ENCODE peak calls at places on chromosomes 7 and 10, in eight cellular contexts. One of them, this sample, is unnamed.

GRCh38 chr7:140689199-140690152 is 7.0 kb upstream of the NDUFB2 start:
- DNase-seq in ovary: no peak
- DNase-seq in transverse colon: no peak
- DNase-seq in lower lobe of right lung: no peak
- DNase-seq in naive thymus-derived CD4-positive, alpha-beta T cell: no peak
- DNase-seq in A549: no peak
- DNase-seq in neuronal stem cell: no peak
- DNase-seq in heart left ventricle: no peak
- DNase-seq in this sample: no peak

GRCh38 chr10:103492655-103493261 is 747 bp upstream of the NEURL1 start:
- DNase-seq in lower lobe of right lung: no peak
- DNase-seq in naive thymus-derived CD4-positive, alpha-beta T cell: no peak
- DNase-seq in neuronal stem cell: no peak
- DNase-seq in A549: no peak
- DNase-seq in ovary: no peak
- DNase-seq in transverse colon: no peak
- DNase-seq in heart left ventricle: no peak
- DNase-seq in this sample: no peak

GRCh38 chr10:36256905-36257304 is 614.8 kb upstream of the FZD8 start:
- DNase-seq in lower lobe of right lung: no peak
- DNase-seq in A549: no peak
- DNase-seq in heart left ventricle: no peak
- DNase-seq in neuronal stem cell: no peak
- DNase-seq in naive thymus-derived CD4-positive, alpha-beta T cell: no peak
- DNase-seq in ovary: no peak
- DNase-seq in transverse colon: no peak
- DNase-seq in this sample: no peak

GRCh38 chr10:83666762-83667161 is 472.5 kb upstream of the GHITM start:
- DNase-seq in transverse colon: no peak
- DNase-seq in neuronal stem cell: no peak
- DNase-seq in A549: no peak
- DNase-seq in heart left ventricle: no peak
- DNase-seq in ovary: no peak
- DNase-seq in naive thymus-derived CD4-positive, alpha-beta T cell: no peak
- DNase-seq in lower lobe of right lung: no peak
- DNase-seq in this sample: no peak

GRCh38 chr7:108592633-108593277 is 23.1 kb downstream of the DNAJB9 start:
- DNase-seq in transverse colon: no peak
- DNase-seq in lower lobe of right lung: no peak
- DNase-seq in heart left ventricle: no peak
- DNase-seq in ovary: no peak
- DNase-seq in neuronal stem cell: no peak
- DNase-seq in naive thymus-derived CD4-positive, alpha-beta T cell: no peak
- DNase-seq in A549: no peak
- DNase-seq in this sample: peak; percentile 82

GRCh38 chr10:50621981-50622496 is 1.7 kb downstream of the SGMS1 start:
- DNase-seq in heart left ventricle: peak; percentile 98
- DNase-seq in transverse colon: peak; percentile 95
- DNase-seq in naive thymus-derived CD4-positive, alpha-beta T cell: peak; percentile 76
- DNase-seq in neuronal stem cell: peak; percentile 39
- DNase-seq in ovary: peak; percentile 99
- DNase-seq in A549: peak; percentile 76
- DNase-seq in lower lobe of right lung: peak; percentile 91
- DNase-seq in this sample: peak; percentile 82

GRCh38 chr10:122391875-122392274 is 17.4 kb downstream of the PLEKHA1 start:
- DNase-seq in lower lobe of right lung: no peak
- DNase-seq in neuronal stem cell: no peak
- DNase-seq in ovary: no peak
- DNase-seq in transverse colon: no peak
- DNase-seq in naive thymus-derived CD4-positive, alpha-beta T cell: no peak
- DNase-seq in heart left ventricle: no peak
- DNase-seq in A549: no peak
- DNase-seq in this sample: no peak

GRCh38 chr7:29900745-29901144 is 88.9 kb downstream of the SCRN1 start:
- DNase-seq in neuronal stem cell: no peak
- DNase-seq in A549: no peak
- DNase-seq in lower lobe of right lung: no peak
- DNase-seq in ovary: no peak
- DNase-seq in heart left ventricle: no peak
- DNase-seq in naive thymus-derived CD4-positive, alpha-beta T cell: no peak
- DNase-seq in transverse colon: no peak
- DNase-seq in this sample: no peak

GRCh38 chr7:51315393-51316261 is 982 bp downstream of the COBL start:
- DNase-seq in ovary: peak; percentile 32
- DNase-seq in A549: peak; percentile 44
- DNase-seq in neuronal stem cell: peak; percentile 42
- DNase-seq in naive thymus-derived CD4-positive, alpha-beta T cell: no peak
- DNase-seq in lower lobe of right lung: peak; percentile 56
- DNase-seq in transverse colon: peak; percentile 78
- DNase-seq in heart left ventricle: no peak
- DNase-seq in this sample: no peak

GRCh38 chr10:97648557-97649404 is 8.3 kb downstream of the PI4K2A start:
- DNase-seq in heart left ventricle: no peak
- DNase-seq in naive thymus-derived CD4-positive, alpha-beta T cell: no peak
- DNase-seq in lower lobe of right lung: no peak
- DNase-seq in A549: peak; percentile 86
- DNase-seq in ovary: no peak
- DNase-seq in neuronal stem cell: no peak
- DNase-seq in transverse colon: no peak
- DNase-seq in this sample: no peak

GRCh38 chr7:38451840-38452239 is 178.4 kb upstream of the TARP start:
- DNase-seq in neuronal stem cell: no peak
- DNase-seq in ovary: no peak
- DNase-seq in transverse colon: no peak
- DNase-seq in heart left ventricle: no peak
- DNase-seq in naive thymus-derived CD4-positive, alpha-beta T cell: no peak
- DNase-seq in A549: peak; percentile 9
- DNase-seq in lower lobe of right lung: no peak
- DNase-seq in this sample: no peak

DNA sequence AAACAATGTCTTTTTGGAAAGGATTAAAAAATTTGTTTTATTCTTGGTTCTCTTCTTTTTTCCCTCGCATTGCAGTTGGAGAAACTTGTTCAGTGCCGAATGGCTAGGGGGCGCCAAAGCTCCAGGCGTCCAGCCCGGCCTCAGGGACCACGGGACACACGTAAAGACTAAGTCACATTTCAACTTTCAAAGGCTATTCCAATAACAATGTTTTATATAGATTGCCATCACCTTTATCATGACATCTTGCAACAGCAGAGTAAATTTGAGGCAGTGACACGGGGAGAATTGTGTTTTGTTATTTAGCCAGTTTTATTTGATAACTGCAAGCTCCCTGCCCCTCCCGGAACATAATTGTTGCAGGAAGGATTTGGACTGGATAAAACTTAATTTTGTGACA is 2.2 kb upstream of the IGFBP3 start:
- DNase-seq in heart left ventricle: peak; percentile 75
- DNase-seq in neuronal stem cell: peak; percentile 64
- DNase-seq in ovary: peak; percentile 81
- DNase-seq in transverse colon: peak; percentile 64
- DNase-seq in A549: no peak
- DNase-seq in naive thymus-derived CD4-positive, alpha-beta T cell: no peak
- DNase-seq in lower lobe of right lung: peak; percentile 76
- DNase-seq in this sample: peak; percentile 81
- H3K4me3 ChIP-seq in heart left ventricle: peak overlapping the region; percentile 62
- H3K4me3 ChIP-seq in neuronal stem cell: peak overlapping the region; percentile 30
- H3K4me3 ChIP-seq in ovary: no peak overlapping the region
- H3K4me3 ChIP-seq in transverse colon: no peak overlapping the region
- H3K4me3 ChIP-seq in A549: peak overlapping the region; percentile 66
- H3K4me3 ChIP-seq in naive thymus-derived CD4-positive, alpha-beta T cell: no peak overlapping the region
- H3K4me3 ChIP-seq in lower lobe of right lung: no peak overlapping the region
- H3K4me3 ChIP-seq in this sample: no peak overlapping the region

GRCh38 chr7:23018747-23019146 is 4.8 kb upstream of the HYCC1 start:
- DNase-seq in lower lobe of right lung: no peak
- DNase-seq in neuronal stem cell: peak; percentile 12
- DNase-seq in heart left ventricle: no peak
- DNase-seq in naive thymus-derived CD4-positive, alpha-beta T cell: no peak
- DNase-seq in A549: no peak
- DNase-seq in ovary: no peak
- DNase-seq in transverse colon: no peak
- DNase-seq in this sample: no peak

GRCh38 chr7:23013715-23014649 is at the start of gene HYCC1:
- DNase-seq in neuronal stem cell: peak; percentile 98
- DNase-seq in A549: peak; percentile 94
- DNase-seq in lower lobe of right lung: peak; percentile 98
- DNase-seq in heart left ventricle: peak; percentile 99
- DNase-seq in transverse colon: peak; percentile 98
- DNase-seq in ovary: peak; percentile 98
- DNase-seq in naive thymus-derived CD4-positive, alpha-beta T cell: peak; percentile 98
- DNase-seq in this sample: peak; percentile 98

GRCh38 chr7:23014681-23015080 is 751 bp upstream of the HYCC1 start:
- DNase-seq in A549: no peak
- DNase-seq in ovary: no peak
- DNase-seq in heart left ventricle: no peak
- DNase-seq in neuronal stem cell: no peak
- DNase-seq in transverse colon: no peak
- DNase-seq in naive thymus-derived CD4-positive, alpha-beta T cell: no peak
- DNase-seq in lower lobe of right lung: no peak
- DNase-seq in this sample: no peak

GRCh38 chr7:23017303-23017702 is 3.4 kb upstream of the HYCC1 start:
- DNase-seq in ovary: no peak
- DNase-seq in heart left ventricle: no peak
- DNase-seq in A549: no peak
- DNase-seq in transverse colon: no peak
- DNase-seq in naive thymus-derived CD4-positive, alpha-beta T cell: no peak
- DNase-seq in lower lobe of right lung: no peak
- DNase-seq in neuronal stem cell: no peak
- DNase-seq in this sample: no peak

DNA sequence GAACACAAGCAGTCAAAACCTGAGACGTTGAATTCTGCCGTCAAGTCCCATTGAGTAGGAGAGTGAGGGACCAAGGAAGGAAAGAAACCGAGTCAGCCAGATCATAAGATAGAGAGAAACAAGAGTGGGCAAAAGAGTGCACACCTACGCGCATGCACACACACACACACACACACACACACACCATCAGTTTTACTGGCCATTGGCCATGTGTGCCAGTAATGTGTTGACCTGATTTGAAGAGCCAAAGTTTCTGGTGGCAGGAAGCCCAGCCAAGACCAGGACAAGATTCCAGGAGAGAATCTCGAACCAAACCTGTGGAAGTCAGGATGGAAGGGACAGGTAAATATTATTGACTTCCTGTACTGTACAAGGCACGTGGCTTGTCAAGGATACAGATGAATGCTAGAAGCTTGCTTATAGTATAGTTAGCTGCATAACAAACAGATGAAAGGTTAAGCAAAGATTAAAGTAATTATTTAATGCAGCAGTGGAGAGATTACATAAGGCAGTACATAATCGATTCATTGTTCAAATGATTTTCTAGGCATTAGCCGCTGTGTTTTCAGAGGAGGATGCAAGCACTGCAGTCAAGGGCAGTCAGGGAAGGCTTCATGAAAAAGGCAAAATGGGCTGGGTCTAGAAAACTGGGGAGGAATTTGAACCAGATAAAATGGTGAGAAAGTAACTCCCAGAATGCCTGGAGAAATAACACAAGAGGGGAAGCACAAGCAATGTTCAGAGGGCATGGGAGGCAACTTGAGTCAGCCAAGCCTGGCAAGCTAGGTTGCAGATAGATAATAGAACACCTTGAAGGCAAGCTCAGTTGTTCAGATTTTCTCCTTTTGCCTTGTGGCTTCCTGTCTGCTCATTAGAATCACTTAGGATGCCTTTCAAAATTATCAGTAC is 2.7 kb upstream of the HYCC1 start:
- DNase-seq in lower lobe of right lung: no peak
- DNase-seq in heart left ventricle: no peak
- DNase-seq in neuronal stem cell: no peak
- DNase-seq in A549: no peak
- DNase-seq in naive thymus-derived CD4-positive, alpha-beta T cell: no peak
- DNase-seq in ovary: no peak
- DNase-seq in transverse colon: no peak
- DNase-seq in this sample: no peak
- H3K4me1 ChIP-seq in lower lobe of right lung: peaks cover 38% of the 10 kb centered on the region
- H3K4me1 ChIP-seq in heart left ventricle: peaks cover 74% of the 10 kb centered on the region
- H3K4me1 ChIP-seq in neuronal stem cell: peaks cover 4% of the 10 kb centered on the region
- H3K4me1 ChIP-seq in A549: peaks cover 16% of the 10 kb centered on the region
- H3K4me1 ChIP-seq in naive thymus-derived CD4-positive, alpha-beta T cell: peaks cover 15% of the 10 kb centered on the region
- H3K4me1 ChIP-seq in ovary: peaks cover 1% of the 10 kb centered on the region
- H3K4me1 ChIP-seq in transverse colon: peaks cover 5% of the 10 kb centered on the region
- H3K4me1 ChIP-seq in this sample: peaks cover 3% of the 10 kb centered on the region

GRCh38 chr10:99927719-99928280 is 81.9 kb downstream of the DNMBP start:
- DNase-seq in neuronal stem cell: no peak
- DNase-seq in A549: no peak
- DNase-seq in heart left ventricle: no peak
- DNase-seq in naive thymus-derived CD4-positive, alpha-beta T cell: no peak
- DNase-seq in lower lobe of right lung: no peak
- DNase-seq in ovary: no peak
- DNase-seq in transverse colon: no peak
- DNase-seq in this sample: no peak

GRCh38 chr10:99929360-99929759 is 80.4 kb downstream of the DNMBP start:
- DNase-seq in naive thymus-derived CD4-positive, alpha-beta T cell: no peak
- DNase-seq in transverse colon: no peak
- DNase-seq in lower lobe of right lung: no peak
- DNase-seq in neuronal stem cell: no peak
- DNase-seq in A549: no peak
- DNase-seq in ovary: no peak
- DNase-seq in heart left ventricle: no peak
- DNase-seq in this sample: no peak

GRCh38 chr10:99924451-99924850 is 85.3 kb downstream of the DNMBP start:
- DNase-seq in naive thymus-derived CD4-positive, alpha-beta T cell: no peak
- DNase-seq in lower lobe of right lung: no peak
- DNase-seq in neuronal stem cell: no peak
- DNase-seq in A549: no peak
- DNase-seq in heart left ventricle: no peak
- DNase-seq in ovary: no peak
- DNase-seq in transverse colon: no peak
- DNase-seq in this sample: no peak

GRCh38 chr10:99924856-99925255 is 84.9 kb downstream of the DNMBP start:
- DNase-seq in transverse colon: no peak
- DNase-seq in A549: no peak
- DNase-seq in ovary: no peak
- DNase-seq in lower lobe of right lung: no peak
- DNase-seq in naive thymus-derived CD4-positive, alpha-beta T cell: no peak
- DNase-seq in heart left ventricle: no peak
- DNase-seq in neuronal stem cell: no peak
- DNase-seq in this sample: no peak

GRCh38 chr10:99926925-99927718 is 82.6 kb downstream of the DNMBP start:
- DNase-seq in transverse colon: peak; percentile 76
- DNase-seq in lower lobe of right lung: no peak
- DNase-seq in heart left ventricle: peak; percentile 74
- DNase-seq in ovary: peak; percentile 63
- DNase-seq in A549: no peak
- DNase-seq in naive thymus-derived CD4-positive, alpha-beta T cell: no peak
- DNase-seq in neuronal stem cell: no peak
- DNase-seq in this sample: peak; percentile 8
- H3K4me3 ChIP-seq in transverse colon: peak overlapping the region; percentile 56
- H3K4me3 ChIP-seq in lower lobe of right lung: peak overlapping the region; percentile 41
- H3K4me3 ChIP-seq in heart left ventricle: no peak overlapping the region
- H3K4me3 ChIP-seq in ovary: no peak overlapping the region
- H3K4me3 ChIP-seq in A549: peak overlapping the region; percentile 42
- H3K4me3 ChIP-seq in naive thymus-derived CD4-positive, alpha-beta T cell: no peak overlapping the region
- H3K4me3 ChIP-seq in neuronal stem cell: no peak overlapping the region
- H3K4me3 ChIP-seq in this sample: no peak overlapping the region

DNA sequence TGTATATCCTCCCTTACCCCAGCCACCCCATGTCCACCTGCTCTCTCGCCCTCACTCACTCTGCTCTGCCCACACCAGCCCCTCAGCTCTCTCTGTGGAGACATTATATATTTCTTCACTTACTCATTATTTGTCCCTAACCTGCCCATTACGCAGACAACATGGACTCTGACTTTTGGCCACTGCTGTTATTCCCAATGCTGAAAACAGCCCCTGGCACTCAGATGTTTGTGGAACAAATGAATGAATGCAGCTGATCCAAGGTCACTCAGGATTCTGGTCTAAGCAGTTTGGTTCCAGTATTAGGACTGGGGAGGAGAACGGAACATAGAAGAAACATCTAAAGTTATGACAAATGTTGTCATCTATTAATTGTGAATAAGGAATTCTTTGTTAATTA is 26.7 kb downstream of the GNA12 start:
- DNase-seq in naive thymus-derived CD4-positive, alpha-beta T cell: no peak
- DNase-seq in neuronal stem cell: no peak
- DNase-seq in lower lobe of right lung: no peak
- DNase-seq in heart left ventricle: no peak
- DNase-seq in transverse colon: no peak
- DNase-seq in ovary: no peak
- DNase-seq in A549: no peak
- DNase-seq in this sample: no peak
- H3K4me1 ChIP-seq in naive thymus-derived CD4-positive, alpha-beta T cell: no peaks in the 10 kb centered on the region
- H3K4me1 ChIP-seq in neuronal stem cell: peaks cover 8% of the 10 kb centered on the region
- H3K4me1 ChIP-seq in lower lobe of right lung: peaks cover 48% of the 10 kb centered on the region
- H3K4me1 ChIP-seq in heart left ventricle: peaks cover 73% of the 10 kb centered on the region
- H3K4me1 ChIP-seq in transverse colon: peaks cover 24% of the 10 kb centered on the region
- H3K4me1 ChIP-seq in ovary: peaks cover 47% of the 10 kb centered on the region
- H3K4me1 ChIP-seq in A549: peaks cover 63% of the 10 kb centered on the region
- H3K4me1 ChIP-seq in this sample: peaks cover 4% of the 10 kb centered on the region